ENCODE peak calls at places on chromosome 11, in ten cellular contexts. L, S, C, N, B, E, V, Z, F and H are unnamed samples.

GRCh38 chr11:63945482-63946163 is 6.8 kb downstream of the NAA40 start:
- DNase-seq in C (peak; percentile 70), E (no peak), Z (peak; percentile 77), S (peak; percentile 36), N (peak; percentile 77), F (peak; percentile 27), V (peak; percentile 82), B (peak; percentile 30), L (peak; percentile 58), H (peak; percentile 73)

GRCh38 chr11:124600924-124601323 is 10.3 kb upstream of the PANX3 start:
- DNase-seq in B (no peak), V (no peak), L (no peak), Z (no peak), E (no peak), C (no peak), S (no peak), N (no peak), F (no peak), H (no peak)

GRCh38 chr11:8531312-8531711 is 62.7 kb downstream of the STK33 start:
- DNase-seq in B (no peak), C (peak; percentile 8), S (no peak), V (peak; percentile 1), F (no peak), Z (no peak), N (no peak), E (no peak), L (no peak), H (no peak)

GRCh38 chr11:68684385-68685356 is at the start of gene GAL:
- DNase-seq in L (no peak), V (no peak), S (no peak), F (no peak), C (peak; percentile 63), E (no peak), B (no peak), N (no peak), Z (no peak), H (peak; percentile 30)

GRCh38 chr11:47271961-47272661 is 2.2 kb downstream of the MADD start:
- DNase-seq in Z (no peak), B (no peak), N (peak; percentile 62), V (no peak), F (no peak), E (no peak), S (no peak), L (no peak), C (no peak), H (no peak)

GRCh38 chr11:103887001-103887680 is 149.3 kb upstream of the DDI1 start:
- DNase-seq in V (no peak), L (no peak), S (no peak), F (no peak), N (no peak), Z (no peak), C (no peak), E (no peak), B (no peak), H (no peak)

GRCh38 chr11:113474362-113475159 is 637 bp downstream of the DRD2 start:
- DNase-seq in Z (peak; percentile 54), B (no peak), F (peak; percentile 42), S (no peak), C (peak; percentile 95), N (peak; percentile 74), V (peak; percentile 68), E (no peak), L (peak; percentile 71), H (peak; percentile 84)

GRCh38 chr11:43738600-43739409 is 58.3 kb downstream of the HSD17B12 start:
- DNase-seq in L (peak; percentile 89), C (peak; percentile 25), V (peak; percentile 82), B (no peak), S (peak; percentile 2), F (peak; percentile 65), E (no peak), N (no peak), Z (no peak), H (peak; percentile 49)

GRCh38 chr11:115132829-115133228 is 371.4 kb downstream of the CADM1 start:
- DNase-seq in S (no peak), F (no peak), N (no peak), Z (no peak), B (no peak), L (no peak), E (no peak), C (no peak), V (no peak), H (no peak)

GRCh38 chr11:75602916-75603315 is 40.9 kb downstream of the SERPINH1 start:
- DNase-seq in B (no peak), C (no peak), S (no peak), Z (no peak), L (peak; percentile 88), E (no peak), V (no peak), F (no peak), N (no peak), H (no peak)
- TF ChIP-seq CTCF in B (no peak), C (no peak), S (no peak), Z (no peak), L (no peak), E (no peak), V (no peak), F (no peak), N (no peak), H (no peak)

GRCh38 chr11:33635161-33635560 is 65.5 kb downstream of the C11orf91 start:
- DNase-seq in V (peak; percentile 83), B (no peak), N (no peak), Z (no peak), E (no peak), L (peak; percentile 64), F (no peak), S (no peak), C (no peak), H (no peak)

GRCh38 chr11:33631749-33632091 is 68.9 kb downstream of the C11orf91 start:
- DNase-seq in L (no peak), B (no peak), E (no peak), C (no peak), V (no peak), F (no peak), S (no peak), Z (no peak), N (no peak), H (no peak)

GRCh38 chr11:33633251-33634003 is 67.2 kb downstream of the C11orf91 start:
- DNase-seq in C (no peak), Z (no peak), V (peak; percentile 85), S (peak; percentile 98), E (no peak), B (no peak), L (peak; percentile 83), N (no peak), F (no peak), H (peak; percentile 58)

GRCh38 chr11:33634291-33634834 is 66.3 kb downstream of the C11orf91 start:
- DNase-seq in F (no peak), C (no peak), V (peak; percentile 81), B (no peak), E (no peak), Z (no peak), L (peak; percentile 70), S (peak; percentile 73), N (no peak), H (no peak)

GRCh38 chr11:33630936-33631748 is 69.5 kb downstream of the C11orf91 start:
- DNase-seq in L (no peak), S (no peak), F (no peak), E (no peak), Z (no peak), N (no peak), B (no peak), C (no peak), V (no peak), H (no peak)
- TF ChIP-seq CTCF in L (no peak), S (peak; percentile 59), F (no peak), E (no peak), Z (no peak), N (no peak), B (no peak), C (no peak), V (no peak), H (no peak)

GRCh38 chr11:133931449-133932060 is 25.2 kb downstream of the IGSF9B start:
- DNase-seq in S (no peak), E (no peak), N (no peak), B (no peak), V (no peak), Z (no peak), L (no peak), F (no peak), C (no peak), H (no peak)

GRCh38 chr11:133929401-133930052 is 27.2 kb downstream of the IGSF9B start:
- DNase-seq in V (no peak), E (no peak), Z (no peak), B (no peak), N (no peak), F (no peak), L (peak; percentile 48), C (no peak), S (no peak), H (no peak)

GRCh38 chr11:133930053-133930766 is 26.6 kb downstream of the IGSF9B start:
- DNase-seq in N (no peak), C (no peak), E (no peak), Z (no peak), B (no peak), V (no peak), S (no peak), L (no peak), F (no peak), H (no peak)

GRCh38 chr11:133928628-133929059 is 28.1 kb downstream of the IGSF9B start:
- DNase-seq in B (peak; percentile 28), S (no peak), V (no peak), L (peak; percentile 20), C (no peak), F (no peak), N (peak; percentile 30), E (no peak), Z (peak; percentile 51), H (peak; percentile 43)

GRCh38 chr11:133930767-133931448 is 25.9 kb downstream of the IGSF9B start:
- DNase-seq in B (no peak), V (peak; percentile 20), F (no peak), N (no peak), Z (no peak), L (no peak), C (peak; percentile 74), S (no peak), E (no peak), H (no peak)
- TF ChIP-seq CTCF in B (no peak), V (peak; percentile 31), F (peak; percentile 35), N (peak; percentile 29), Z (no peak), L (peak; percentile 25), C (peak; percentile 63), S (peak; percentile 71), E (peak; percentile 41), H (no peak)

GRCh38 chr11:67423891-67424613 is 4.2 kb upstream of the RPS6KB2 start:
- DNase-seq in S (no peak), F (no peak), B (no peak), V (no peak), Z (no peak), C (no peak), N (no peak), L (no peak), E (no peak), H (no peak)

GRCh38 chr11:67429038-67429668 is 859 bp downstream of the RPS6KB2 start:
- DNase-seq in L (no peak), S (no peak), V (peak; percentile 25), C (no peak), E (no peak), N (no peak), Z (peak; percentile 55), B (no peak), F (no peak), H (no peak)

GRCh38 chr11:67431346-67432249 is 3.3 kb downstream of the RPS6KB2 start:
- DNase-seq in V (no peak), E (no peak), C (no peak), L (no peak), F (no peak), Z (no peak), N (no peak), S (no peak), B (no peak), H (no peak)

GRCh38 chr11:67429722-67430121 is 1.4 kb downstream of the RPS6KB2 start:
- DNase-seq in B (no peak), C (no peak), Z (no peak), N (no peak), F (no peak), E (no peak), V (no peak), L (no peak), S (no peak), H (no peak)

GRCh38 chr11:67428052-67429001 is at the start of gene RPS6KB2:
- DNase-seq in E (peak; percentile 94), V (peak; percentile 96), N (peak; percentile 100), L (peak; percentile 94), Z (peak; percentile 99), S (peak; percentile 94), B (peak; percentile 96), C (peak; percentile 99), F (peak; percentile 89), H (peak; percentile 98)
- TF ChIP-seq CTCF in E (no peak), V (no peak), N (no peak), L (no peak), Z (no peak), S (no peak), B (no peak), C (no peak), F (no peak), H (no peak)